ENCODE peak calls at places on chromosomes 7 and 10, in four cellular contexts. C is AG20443, Z is iPS-NIHi11, W is caudate nucleus. Y is an unnamed sample.

GRCh38 chr10:66180651-66181318 is 745.1 kb upstream of the LRRTM3 start:
- DNase-seq in C (peak), W (no peak), Z (peak), Y (peak)

GRCh38 chr10:98569878-98570277 is 123.1 kb upstream of the HPS1 start:
- DNase-seq in W (no peak), C (no peak), Z (no peak), Y (no peak)

GRCh38 chr7:64884085-64884912 is 18.8 kb upstream of the ZNF273 start:
- DNase-seq in Z (peak), W (no peak), C (peak), Y (no peak)

GRCh38 chr10:110358869-110359629 is 54.3 kb upstream of the SMNDC1 start:
- DNase-seq in W (no peak), Z (peak), C (peak), Y (peak)

GRCh38 chr10:122462533-122463465 is 1.4 kb downstream of the HTRA1 start:
- DNase-seq in Z (no peak), C (peak), W (no peak), Y (no peak)

GRCh38 chr10:88525371-88526079 is 57.6 kb downstream of the RNLS start:
- DNase-seq in W (no peak), C (peak), Z (no peak), Y (no peak)

GRCh38 chr7:139439375-139439774 is 44.1 kb downstream of the KLRG2 start:
- DNase-seq in C (no peak), W (no peak), Z (no peak), Y (no peak)

GRCh38 chr10:113895018-113895417 is 40.6 kb downstream of the NHLRC2 start:
- DNase-seq in C (peak), Z (no peak), W (no peak), Y (no peak)

GRCh38 chr7:141701489-141702046 is 398 bp downstream of the DENND11 start:
- DNase-seq in W (no peak), C (peak), Z (peak), Y (peak)

GRCh38 chr10:104049497-104050250 is 36.0 kb downstream of the COL17A1 start:
- DNase-seq in W (no peak), Z (no peak), C (peak), Y (no peak)

GRCh38 chr10:78137147-78137546 is 103.5 kb downstream of the RPS24 start:
- DNase-seq in Z (no peak), W (no peak), C (no peak), Y (no peak)

GRCh38 chr7:123043642-123044041 is 48.1 kb upstream of the TAS2R16 start:
- DNase-seq in Z (no peak), W (no peak), C (no peak), Y (no peak)

GRCh38 chr7:57769958-57770357 is 320.0 kb downstream of the ZNF716 start:
- DNase-seq in C (no peak), W (no peak), Z (no peak), Y (no peak)

GRCh38 chr7:32335107-32335506 is 155.1 kb downstream of the LSM5 start:
- DNase-seq in Z (no peak), W (no peak), C (no peak), Y (no peak)

GRCh38 chr7:134175724-134176350 is 48.7 kb downstream of the LRGUK start:
- DNase-seq in C (no peak), Z (no peak), W (no peak), Y (no peak)

Y was measured in NCI-H2171 treated with DMSO at 0.1 percent for 48 hours.